ENCODE peak calls at places on chromosome 13, in seven cellular contexts. M is GOT3; B is BJ; V is nephron progenitor cell; G is Ammon's horn; N is fibroblast of lung; T is stimulated activated CD4-positive, alpha-beta T cell treated with anti-CD3 and anti-CD28 coated beads, Interleukin-4, amount 100 ng/mL, for 48 hours. I is an unnamed sample.

GRCh38 chr13:99356216-99357089 is 49.3 kb upstream of the GPR183 start:
- DNase-seq in M (no peak), B (no peak), V (peak; percentile 34), G (peak; percentile 57), N (peak; percentile 87), T (no peak), I (peak; percentile 87)

GRCh38 chr13:34698953-34699352 is 243.1 kb upstream of the NBEA start:
- DNase-seq in M (no peak), B (no peak), V (no peak), G (no peak), N (peak; percentile 19), T (no peak), I (no peak)

GRCh38 chr13:99371956-99372355 is 64.8 kb upstream of the GPR183 start:
- DNase-seq in M (no peak), B (no peak), V (no peak), G (peak; percentile 73), N (no peak), T (no peak), I (no peak)

GRCh38 chr13:31909889-31910551 is 121.6 kb upstream of the FRY start:
- DNase-seq in M (no peak), B (no peak), V (peak; percentile 55), G (peak; percentile 87), N (peak; percentile 80), T (peak; percentile 12), I (peak; percentile 70)

GRCh38 chr13:113553541-113554332 is 30.8 kb upstream of the TFDP1 start:
- DNase-seq in M (no peak), B (no peak), V (no peak), G (no peak), N (no peak), T (no peak), I (no peak)

GRCh38 chr13:37202264-37202663 is 96.8 kb upstream of the CSNK1A1L start:
- DNase-seq in M (no peak), B (no peak), V (no peak), G (no peak), N (peak; percentile 5), T (no peak), I (peak; percentile 37)

GRCh38 chr13:108595416-108596257 is 33.8 kb upstream of the MYO16 start:
- DNase-seq in M (no peak), B (no peak), V (peak; percentile 6), G (peak; percentile 11), N (no peak), T (no peak), I (no peak)

GRCh38 chr13:22073718-22074117 is 402.8 kb downstream of the FGF9 start:
- DNase-seq in M (no peak), B (no peak), V (no peak), G (no peak), N (no peak), T (no peak), I (no peak)

GRCh38 chr13:24225930-24226329 is 65.4 kb downstream of the SPATA13 start:
- DNase-seq in M (no peak), B (no peak), V (no peak), G (no peak), N (no peak), T (no peak), I (no peak)

GRCh38 chr13:68888832-68889231 is 1218.8 kb upstream of the ATXN8OS start:
- DNase-seq in M (no peak), B (no peak), V (no peak), G (no peak), N (no peak), T (no peak), I (no peak)

GRCh38 chr13:59531571-59532091 is 632.1 kb downstream of the DIAPH3 start:
- DNase-seq in M (no peak), B (no peak), V (no peak), G (peak; percentile 79), N (peak; percentile 96), T (no peak), I (peak; percentile 89)

GRCh38 chr13:30892966-30893365 is 13.1 kb upstream of the MEDAG start:
- DNase-seq in M (no peak), B (no peak), V (peak; percentile 75), G (no peak), N (peak; percentile 45), T (peak; percentile 23), I (peak; percentile 48)

GRCh38 chr13:98368019-98368418 is 190.9 kb upstream of the RNF113B start:
- DNase-seq in M (no peak), B (peak; percentile 70), V (no peak), G (no peak), N (peak; percentile 65), T (no peak), I (peak; percentile 84)

GRCh38 chr13:79749985-79750551 is 269.1 kb downstream of the NDFIP2 start:
- DNase-seq in M (no peak), B (peak; percentile 94), V (no peak), G (peak; percentile 18), N (peak; percentile 81), T (no peak), I (peak; percentile 97)

GRCh38 chr13:20814224-20814910 is 40.6 kb upstream of the EEF1AKMT1 start:
- DNase-seq in M (peak; percentile 26), B (peak; percentile 74), V (no peak), G (no peak), N (peak; percentile 96), T (no peak), I (peak; percentile 96)

GRCh38 chr13:27082325-27082724 is 89.3 kb downstream of the USP12 start:
- DNase-seq in M (no peak), B (no peak), V (no peak), G (no peak), N (no peak), T (no peak), I (no peak)

GRCh38 chr13:51764184-51765141 is 39.5 kb downstream of the DHRS12 start:
- DNase-seq in M (no peak), B (no peak), V (no peak), G (peak; percentile 83), N (peak; percentile 92), T (peak; percentile 43), I (peak; percentile 97)

I was measured in IMR-90.